ENCODE peak calls at places on chromosomes 2 and 18, in four cellular contexts. One of them, this sample, is unnamed.

GRCh38 chr2:128347701-128348504 is 29.2 kb upstream of the HS6ST1 start:
- DNase-seq in NB4: no peak
- DNase-seq in SK-N-SH: peak
- DNase-seq in BJ: no peak
- DNase-seq in this sample: peak

GRCh38 chr2:155733091-155733870 is 599.2 kb downstream of the NR4A2 start:
- DNase-seq in NB4: no peak
- DNase-seq in BJ: no peak
- DNase-seq in SK-N-SH: no peak
- DNase-seq in this sample: peak

GRCh38 chr2:70679244-70679643 is 88.8 kb downstream of the ADD2 start:
- DNase-seq in BJ: no peak
- DNase-seq in SK-N-SH: no peak
- DNase-seq in NB4: no peak
- DNase-seq in this sample: no peak

GRCh38 chr2:151032741-151033152 is 228.9 kb downstream of the RBM43 start:
- DNase-seq in SK-N-SH: no peak
- DNase-seq in NB4: no peak
- DNase-seq in BJ: peak
- DNase-seq in this sample: peak

GRCh38 chr2:19878268-19879046 is 23.3 kb downstream of the TTC32 start:
- DNase-seq in BJ: no peak
- DNase-seq in NB4: no peak
- DNase-seq in SK-N-SH: no peak
- DNase-seq in this sample: no peak

GRCh38 chr2:48900321-48901014 is 144.9 kb upstream of the LHCGR start:
- DNase-seq in SK-N-SH: peak
- DNase-seq in BJ: no peak
- DNase-seq in NB4: no peak
- DNase-seq in this sample: no peak

GRCh38 chr2:62333961-62334360 is 138.0 kb downstream of the B3GNT2 start:
- DNase-seq in NB4: no peak
- DNase-seq in BJ: no peak
- DNase-seq in SK-N-SH: peak
- DNase-seq in this sample: no peak

GRCh38 chr2:162424816-162425215 is 80.9 kb downstream of the GCA start:
- DNase-seq in SK-N-SH: no peak
- DNase-seq in BJ: no peak
- DNase-seq in NB4: peak
- DNase-seq in this sample: no peak

GRCh38 chr2:44560352-44560751 is 198.6 kb downstream of the CAMKMT start:
- DNase-seq in BJ: no peak
- DNase-seq in NB4: peak
- DNase-seq in SK-N-SH: no peak
- DNase-seq in this sample: peak

GRCh38 chr2:31337860-31338259 is 76.7 kb downstream of the XDH start:
- DNase-seq in BJ: peak
- DNase-seq in NB4: no peak
- DNase-seq in SK-N-SH: no peak
- DNase-seq in this sample: peak

GRCh38 chr2:60309941-60310680 is 243.3 kb downstream of the BCL11A start:
- DNase-seq in SK-N-SH: no peak
- DNase-seq in BJ: no peak
- DNase-seq in NB4: peak
- DNase-seq in this sample: no peak

GRCh38 chr2:164114937-164115336 is 379.1 kb upstream of the FIGN start:
- DNase-seq in SK-N-SH: no peak
- DNase-seq in NB4: no peak
- DNase-seq in BJ: no peak
- DNase-seq in this sample: no peak

GRCh38 chr18:57819671-57820460 is 16.8 kb upstream of the ATP8B1 start:
- DNase-seq in BJ: no peak
- DNase-seq in SK-N-SH: peak
- DNase-seq in NB4: no peak
- DNase-seq in this sample: peak

GRCh38 chr18:77944533-77944932 is 694.9 kb downstream of the GALR1 start:
- DNase-seq in NB4: no peak
- DNase-seq in BJ: no peak
- DNase-seq in SK-N-SH: no peak
- DNase-seq in this sample: no peak

GRCh38 chr18:59395226-59396175 is 36.4 kb upstream of the LMAN1 start:
- DNase-seq in SK-N-SH: no peak
- DNase-seq in NB4: no peak
- DNase-seq in BJ: no peak
- DNase-seq in this sample: no peak

GRCh38 chr2:160062283-160063005 is at the start of gene PLA2R1:
- DNase-seq in NB4: no peak
- DNase-seq in SK-N-SH: no peak
- DNase-seq in BJ: no peak
- DNase-seq in this sample: peak

GRCh38 chr18:65919018-65919417 is 168.2 kb downstream of the CDH7 start:
- DNase-seq in NB4: no peak
- DNase-seq in SK-N-SH: no peak
- DNase-seq in BJ: no peak
- DNase-seq in this sample: no peak

GRCh38 chr2:142992843-142993242 is 115.4 kb downstream of the KYNU start:
- DNase-seq in NB4: no peak
- DNase-seq in SK-N-SH: no peak
- DNase-seq in BJ: no peak
- DNase-seq in this sample: no peak

GRCh38 chr18:31241900-31242409 is 76.0 kb upstream of the DSG1 start:
- DNase-seq in SK-N-SH: peak
- DNase-seq in BJ: no peak
- DNase-seq in NB4: peak
- DNase-seq in this sample: peak
- TF ChIP-seq CTCF in SK-N-SH: peak
- TF ChIP-seq CTCF in BJ: no peak
- TF ChIP-seq CTCF in NB4: no peak
- TF ChIP-seq CTCF in this sample: peak

GRCh38 chr2:35410431-35411061 is 945.0 kb upstream of the CRIM1 start:
- DNase-seq in SK-N-SH: peak
- DNase-seq in NB4: peak
- DNase-seq in BJ: no peak
- DNase-seq in this sample: peak

GRCh38 chr2:35409762-35410161 is 945.8 kb upstream of the CRIM1 start:
- DNase-seq in SK-N-SH: no peak
- DNase-seq in NB4: no peak
- DNase-seq in BJ: no peak
- DNase-seq in this sample: no peak

DNA sequence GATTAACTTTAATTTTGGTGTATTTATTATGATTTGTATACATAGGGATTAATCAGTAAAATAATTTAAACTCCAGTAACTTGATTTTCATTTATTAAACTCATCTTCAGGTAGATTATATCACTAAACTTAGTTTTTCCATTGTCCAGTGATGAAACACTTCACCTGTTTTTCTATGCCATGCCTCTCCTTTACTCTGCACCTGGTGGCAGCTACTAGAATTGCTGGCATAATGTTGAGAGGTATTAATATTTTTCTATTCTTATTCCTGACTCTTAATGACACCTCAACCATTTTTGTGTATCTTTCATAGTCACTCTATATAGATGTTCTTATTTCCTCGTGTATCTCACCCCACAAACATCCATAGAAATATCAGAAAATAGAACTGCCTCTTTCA is 940.3 kb upstream of the CRIM1 start:
- DNase-seq in BJ: no peak
- DNase-seq in SK-N-SH: no peak
- DNase-seq in NB4: no peak
- DNase-seq in this sample: peak
- TF ChIP-seq CTCF in BJ: no peak
- TF ChIP-seq CTCF in SK-N-SH: peak
- TF ChIP-seq CTCF in NB4: no peak
- TF ChIP-seq CTCF in this sample: peak

GRCh38 chr2:137056704-137057103 is 291.4 kb downstream of the THSD7B start:
- DNase-seq in NB4: no peak
- DNase-seq in SK-N-SH: no peak
- DNase-seq in BJ: no peak
- DNase-seq in this sample: peak
- TF ChIP-seq CTCF in NB4: no peak
- TF ChIP-seq CTCF in SK-N-SH: no peak
- TF ChIP-seq CTCF in BJ: no peak
- TF ChIP-seq CTCF in this sample: no peak

GRCh38 chr18:30381826-30382225 is 660.7 kb downstream of the DSC3 start:
- DNase-seq in SK-N-SH: no peak
- DNase-seq in BJ: no peak
- DNase-seq in NB4: no peak
- DNase-seq in this sample: peak

DNA sequence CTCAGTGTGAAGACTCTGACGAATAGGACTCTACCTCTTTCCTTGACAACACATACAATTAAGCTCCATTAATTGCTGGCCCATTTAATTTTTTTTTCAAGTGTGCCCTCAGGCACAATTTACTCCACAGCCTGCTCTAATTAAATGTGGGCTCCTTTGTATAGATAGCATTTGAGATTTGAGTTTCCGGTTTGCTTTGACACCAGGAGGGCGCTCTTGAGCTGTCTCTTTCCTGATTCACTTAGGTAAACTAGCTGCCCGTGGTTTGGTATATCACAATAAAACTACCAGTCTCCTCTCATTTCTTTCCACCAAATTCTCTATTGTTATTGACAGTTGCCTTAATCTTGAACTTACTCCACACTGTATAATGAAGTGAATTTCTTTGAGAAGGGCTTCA is 666.0 kb downstream of the DSC3 start:
- DNase-seq in BJ: no peak
- DNase-seq in NB4: peak
- DNase-seq in SK-N-SH: no peak
- DNase-seq in this sample: peak
- TF ChIP-seq CTCF in BJ: no peak
- TF ChIP-seq CTCF in NB4: peak
- TF ChIP-seq CTCF in SK-N-SH: peak
- TF ChIP-seq CTCF in this sample: peak

DNA sequence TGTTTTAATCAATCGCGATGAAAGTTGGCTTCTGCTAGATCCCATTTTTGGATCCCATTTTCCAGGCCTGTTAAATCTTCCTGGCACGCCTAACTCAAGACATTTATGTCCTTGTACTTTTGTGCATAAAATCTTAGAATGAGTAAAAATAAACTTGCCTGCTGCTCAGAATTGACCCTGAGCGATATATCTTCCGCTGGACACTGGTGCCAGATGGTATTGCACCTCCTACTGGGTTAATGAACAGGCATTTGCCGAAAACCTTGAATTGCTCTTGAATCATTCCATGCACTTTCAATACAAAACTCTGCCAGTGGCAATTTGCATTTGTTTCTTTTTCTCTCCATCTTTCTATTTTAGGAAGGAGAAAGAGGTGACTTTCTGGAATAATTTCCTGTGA is 60.1 kb upstream of the MGAT5 start:
- DNase-seq in SK-N-SH: no peak
- DNase-seq in BJ: no peak
- DNase-seq in NB4: no peak
- DNase-seq in this sample: no peak
- TF ChIP-seq CTCF in SK-N-SH: no peak
- TF ChIP-seq CTCF in BJ: no peak
- TF ChIP-seq CTCF in NB4: no peak
- TF ChIP-seq CTCF in this sample: no peak

This sample was measured in MCF 10A.